ENCODE peak calls at places on chromosomes 5 and 9, in ten cellular contexts. One of them, this sample, is unnamed. For H3K9me3, the result is how much of the 10 kb centered on the place peaks cover.

GRCh38 chr5:10856646-10857332 is 95.8 kb upstream of the DAP start:
- DNase-seq in lower lobe of right lung: no peak
- DNase-seq in testis: peak
- DNase-seq in ovary: peak
- DNase-seq in cardiac muscle cell: peak
- DNase-seq in aorta: no peak
- DNase-seq in suprapubic skin: no peak
- DNase-seq in heart right ventricle: peak
- DNase-seq in keratinocyte: no peak
- DNase-seq in A549: peak
- DNase-seq in this sample: peak

GRCh38 chr9:81729141-81729540 is 39.8 kb upstream of the TLE1 start:
- DNase-seq in heart right ventricle: no peak
- DNase-seq in aorta: no peak
- DNase-seq in A549: no peak
- DNase-seq in cardiac muscle cell: peak
- DNase-seq in suprapubic skin: no peak
- DNase-seq in lower lobe of right lung: no peak
- DNase-seq in keratinocyte: no peak
- DNase-seq in ovary: no peak
- DNase-seq in testis: no peak
- DNase-seq in this sample: no peak

GRCh38 chr5:139413963-139414362 is 10.1 kb upstream of the SPATA24 start:
- DNase-seq in A549: no peak
- DNase-seq in aorta: no peak
- DNase-seq in cardiac muscle cell: no peak
- DNase-seq in lower lobe of right lung: no peak
- DNase-seq in keratinocyte: no peak
- DNase-seq in testis: no peak
- DNase-seq in suprapubic skin: no peak
- DNase-seq in ovary: no peak
- DNase-seq in heart right ventricle: no peak
- DNase-seq in this sample: no peak

GRCh38 chr5:179280095-179280490 is 65.2 kb downstream of the ADAMTS2 start:
- DNase-seq in suprapubic skin: no peak
- DNase-seq in heart right ventricle: no peak
- DNase-seq in aorta: peak
- DNase-seq in keratinocyte: no peak
- DNase-seq in testis: no peak
- DNase-seq in lower lobe of right lung: peak
- DNase-seq in ovary: no peak
- DNase-seq in cardiac muscle cell: no peak
- DNase-seq in A549: no peak
- DNase-seq in this sample: no peak

GRCh38 chr5:52844885-52845284 is 57.2 kb downstream of the ITGA1 start:
- DNase-seq in A549: no peak
- DNase-seq in heart right ventricle: no peak
- DNase-seq in aorta: no peak
- DNase-seq in cardiac muscle cell: no peak
- DNase-seq in suprapubic skin: no peak
- DNase-seq in ovary: no peak
- DNase-seq in keratinocyte: no peak
- DNase-seq in testis: no peak
- DNase-seq in lower lobe of right lung: no peak
- DNase-seq in this sample: no peak

GRCh38 chr5:168481330-168481788 is 4.9 kb upstream of the RARS1 start:
- DNase-seq in lower lobe of right lung: no peak
- DNase-seq in A549: no peak
- DNase-seq in cardiac muscle cell: peak
- DNase-seq in suprapubic skin: no peak
- DNase-seq in aorta: no peak
- DNase-seq in testis: no peak
- DNase-seq in heart right ventricle: no peak
- DNase-seq in ovary: no peak
- DNase-seq in keratinocyte: no peak
- DNase-seq in this sample: no peak

GRCh38 chr5:86756839-86757238 is 139.1 kb downstream of the COX7C start:
- DNase-seq in keratinocyte: no peak
- DNase-seq in suprapubic skin: no peak
- DNase-seq in ovary: no peak
- DNase-seq in aorta: no peak
- DNase-seq in lower lobe of right lung: no peak
- DNase-seq in cardiac muscle cell: no peak
- DNase-seq in A549: no peak
- DNase-seq in testis: no peak
- DNase-seq in heart right ventricle: no peak
- DNase-seq in this sample: no peak

GRCh38 chr9:133935328-133936040 is 56.6 kb downstream of the VAV2 start:
- DNase-seq in A549: no peak
- DNase-seq in suprapubic skin: no peak
- DNase-seq in lower lobe of right lung: no peak
- DNase-seq in aorta: no peak
- DNase-seq in testis: peak
- DNase-seq in cardiac muscle cell: no peak
- DNase-seq in keratinocyte: no peak
- DNase-seq in ovary: peak
- DNase-seq in heart right ventricle: peak
- DNase-seq in this sample: no peak

GRCh38 chr5:2007906-2008437 is 125.2 kb upstream of the IRX4 start:
- DNase-seq in lower lobe of right lung: no peak
- DNase-seq in cardiac muscle cell: peak
- DNase-seq in ovary: peak
- DNase-seq in heart right ventricle: peak
- DNase-seq in A549: no peak
- DNase-seq in aorta: no peak
- DNase-seq in testis: peak
- DNase-seq in suprapubic skin: peak
- DNase-seq in keratinocyte: no peak
- DNase-seq in this sample: no peak

GRCh38 chr5:173204185-173204979 is 30.6 kb downstream of the NKX2-5 start:
- DNase-seq in A549: no peak
- DNase-seq in aorta: no peak
- DNase-seq in heart right ventricle: no peak
- DNase-seq in cardiac muscle cell: peak
- DNase-seq in testis: peak
- DNase-seq in lower lobe of right lung: no peak
- DNase-seq in suprapubic skin: no peak
- DNase-seq in keratinocyte: no peak
- DNase-seq in ovary: no peak
- DNase-seq in this sample: no peak

GRCh38 chr5:97019435-97020117 is 83.7 kb downstream of the LNPEP start:
- DNase-seq in lower lobe of right lung: no peak
- DNase-seq in ovary: no peak
- DNase-seq in cardiac muscle cell: peak
- DNase-seq in A549: no peak
- DNase-seq in suprapubic skin: no peak
- DNase-seq in aorta: no peak
- DNase-seq in keratinocyte: no peak
- DNase-seq in testis: no peak
- DNase-seq in heart right ventricle: no peak
- DNase-seq in this sample: no peak

GRCh38 chr9:79312686-79313421 is 258.9 kb upstream of the TLE4 start:
- DNase-seq in cardiac muscle cell: no peak
- DNase-seq in keratinocyte: no peak
- DNase-seq in aorta: no peak
- DNase-seq in ovary: no peak
- DNase-seq in A549: no peak
- DNase-seq in suprapubic skin: no peak
- DNase-seq in lower lobe of right lung: no peak
- DNase-seq in testis: no peak
- DNase-seq in heart right ventricle: no peak
- DNase-seq in this sample: no peak

GRCh38 chr5:90022002-90022710 is 387.4 kb downstream of the CETN3 start:
- DNase-seq in A549: no peak
- DNase-seq in lower lobe of right lung: no peak
- DNase-seq in heart right ventricle: no peak
- DNase-seq in ovary: no peak
- DNase-seq in aorta: no peak
- DNase-seq in testis: no peak
- DNase-seq in cardiac muscle cell: no peak
- DNase-seq in suprapubic skin: no peak
- DNase-seq in keratinocyte: no peak
- DNase-seq in this sample: no peak

DNA sequence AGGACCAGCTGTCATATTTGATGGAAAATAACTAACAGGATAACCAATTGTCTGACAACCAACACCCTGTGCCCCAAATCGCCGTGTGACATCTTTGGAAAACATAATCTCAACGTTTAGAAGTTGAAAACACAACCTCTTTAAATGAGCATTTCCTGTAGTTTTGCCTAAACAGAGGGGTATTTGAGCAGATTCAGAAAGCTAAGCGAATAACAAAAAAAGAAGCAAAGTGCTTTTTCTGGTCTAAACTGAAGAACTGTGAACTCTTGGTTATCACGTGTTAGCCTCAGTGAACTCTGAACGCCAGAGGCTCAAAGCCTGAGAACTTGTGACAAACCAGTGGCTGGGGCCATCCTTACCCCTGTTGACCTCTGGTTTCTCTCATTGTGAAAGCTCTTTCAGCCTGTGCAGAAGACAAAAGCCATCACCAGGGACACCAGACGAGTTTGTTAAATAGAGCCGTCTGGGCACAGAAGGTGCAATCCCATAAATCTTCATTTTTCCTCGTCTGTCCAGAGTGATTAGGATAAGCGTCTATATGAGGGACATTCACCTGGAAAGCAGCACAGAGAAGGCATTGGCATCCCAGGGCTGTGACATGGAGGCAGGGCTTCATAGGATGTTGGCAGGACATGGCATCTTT is 61.5 kb upstream of the ICE1 start:
- DNase-seq in ovary: no peak
- DNase-seq in testis: no peak
- DNase-seq in cardiac muscle cell: no peak
- DNase-seq in lower lobe of right lung: no peak
- DNase-seq in aorta: no peak
- DNase-seq in keratinocyte: no peak
- DNase-seq in A549: no peak
- DNase-seq in suprapubic skin: no peak
- DNase-seq in heart right ventricle: no peak
- DNase-seq in this sample: no peak
- H3K9me3 ChIP-seq in ovary: under half
- H3K9me3 ChIP-seq in testis: under half
- H3K9me3 ChIP-seq in cardiac muscle cell: under half
- H3K9me3 ChIP-seq in lower lobe of right lung: under half
- H3K9me3 ChIP-seq in aorta: under half
- H3K9me3 ChIP-seq in keratinocyte: under half
- H3K9me3 ChIP-seq in A549: under half
- H3K9me3 ChIP-seq in suprapubic skin: under half
- H3K9me3 ChIP-seq in heart right ventricle: under half
- H3K9me3 ChIP-seq in this sample: under half

GRCh38 chr5:123708074-123708806 is 196.3 kb downstream of the CSNK1G3 start:
- DNase-seq in suprapubic skin: no peak
- DNase-seq in cardiac muscle cell: no peak
- DNase-seq in lower lobe of right lung: no peak
- DNase-seq in testis: no peak
- DNase-seq in heart right ventricle: no peak
- DNase-seq in ovary: no peak
- DNase-seq in A549: no peak
- DNase-seq in aorta: no peak
- DNase-seq in keratinocyte: no peak
- DNase-seq in this sample: no peak

GRCh38 chr5:123705741-123706140 is 193.8 kb downstream of the CSNK1G3 start:
- DNase-seq in lower lobe of right lung: no peak
- DNase-seq in heart right ventricle: no peak
- DNase-seq in cardiac muscle cell: no peak
- DNase-seq in keratinocyte: no peak
- DNase-seq in aorta: no peak
- DNase-seq in testis: no peak
- DNase-seq in A549: no peak
- DNase-seq in suprapubic skin: no peak
- DNase-seq in ovary: no peak
- DNase-seq in this sample: no peak

GRCh38 chr5:123709422-123709821 is 197.4 kb downstream of the CSNK1G3 start:
- DNase-seq in lower lobe of right lung: no peak
- DNase-seq in suprapubic skin: no peak
- DNase-seq in cardiac muscle cell: no peak
- DNase-seq in keratinocyte: no peak
- DNase-seq in testis: no peak
- DNase-seq in heart right ventricle: no peak
- DNase-seq in aorta: no peak
- DNase-seq in ovary: no peak
- DNase-seq in A549: no peak
- DNase-seq in this sample: no peak
- H3K27ac ChIP-seq in lower lobe of right lung: peak
- H3K27ac ChIP-seq in suprapubic skin: no peak
- H3K27ac ChIP-seq in cardiac muscle cell: no peak
- H3K27ac ChIP-seq in keratinocyte: no peak
- H3K27ac ChIP-seq in testis: no peak
- H3K27ac ChIP-seq in heart right ventricle: no peak
- H3K27ac ChIP-seq in aorta: no peak
- H3K27ac ChIP-seq in ovary: no peak
- H3K27ac ChIP-seq in A549: no peak
- H3K27ac ChIP-seq in this sample: no peak

DNA sequence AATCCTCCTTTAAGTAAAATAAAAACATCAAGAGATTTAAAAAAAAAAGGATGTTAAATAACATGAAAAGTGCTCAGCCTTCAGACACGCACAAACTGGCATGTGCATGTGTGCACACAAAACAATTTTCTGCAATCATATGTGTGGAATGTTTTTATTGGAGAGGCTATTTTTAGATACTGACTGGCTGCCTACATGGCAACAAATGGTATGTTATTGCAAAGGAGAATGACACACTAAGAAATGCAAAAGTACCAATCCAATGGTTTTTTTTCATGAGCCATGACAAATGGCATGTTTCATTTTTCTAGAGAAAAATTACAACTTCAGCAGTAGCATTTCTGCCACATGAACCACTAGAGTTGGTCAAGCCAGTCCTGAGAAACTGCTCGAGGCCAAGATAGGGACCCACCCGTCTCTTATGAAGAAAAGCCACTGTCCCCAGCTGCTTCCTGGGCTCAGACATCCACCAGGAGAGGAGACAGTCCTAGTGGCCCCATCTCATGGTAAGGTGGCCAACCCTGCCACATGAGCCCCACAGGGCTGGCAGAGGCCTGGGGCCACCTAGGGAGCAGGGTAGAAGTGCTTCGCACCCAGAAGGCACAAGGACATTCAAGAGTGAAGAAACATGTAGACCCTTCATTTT is 116.4 kb downstream of the MYO10 start:
- DNase-seq in testis: no peak
- DNase-seq in lower lobe of right lung: no peak
- DNase-seq in heart right ventricle: no peak
- DNase-seq in A549: no peak
- DNase-seq in ovary: no peak
- DNase-seq in suprapubic skin: no peak
- DNase-seq in keratinocyte: no peak
- DNase-seq in cardiac muscle cell: no peak
- DNase-seq in aorta: no peak
- DNase-seq in this sample: no peak
- H3K9me3 ChIP-seq in testis: under half
- H3K9me3 ChIP-seq in lower lobe of right lung: under half
- H3K9me3 ChIP-seq in heart right ventricle: under half
- H3K9me3 ChIP-seq in A549: under half
- H3K9me3 ChIP-seq in ovary: under half
- H3K9me3 ChIP-seq in suprapubic skin: under half
- H3K9me3 ChIP-seq in keratinocyte: under half
- H3K9me3 ChIP-seq in cardiac muscle cell: under half
- H3K9me3 ChIP-seq in aorta: under half
- H3K9me3 ChIP-seq in this sample: under half

DNA sequence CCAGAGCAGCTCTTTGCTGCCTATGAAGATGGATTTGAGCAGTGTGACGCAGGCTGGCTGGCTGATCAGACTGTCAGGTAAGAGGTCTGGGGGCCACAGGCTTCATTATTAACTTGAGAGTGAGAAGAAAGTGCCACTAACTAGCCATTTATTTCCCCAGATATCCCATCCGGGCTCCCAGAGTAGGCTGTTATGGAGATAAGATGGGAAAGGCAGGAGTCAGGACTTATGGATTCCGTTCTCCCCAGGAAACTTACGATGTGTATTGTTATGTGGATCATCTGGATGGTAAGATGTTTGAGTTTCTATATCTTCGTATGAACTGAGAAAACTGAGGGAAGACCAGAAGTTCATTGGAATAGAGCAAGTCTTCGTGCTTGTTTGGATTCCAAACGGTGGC is 22.1 kb downstream of the VCAN start:
- DNase-seq in aorta: no peak
- DNase-seq in keratinocyte: no peak
- DNase-seq in lower lobe of right lung: no peak
- DNase-seq in A549: no peak
- DNase-seq in heart right ventricle: no peak
- DNase-seq in testis: no peak
- DNase-seq in cardiac muscle cell: no peak
- DNase-seq in ovary: no peak
- DNase-seq in suprapubic skin: no peak
- DNase-seq in this sample: no peak
- H3K27ac ChIP-seq in aorta: no peak
- H3K27ac ChIP-seq in keratinocyte: no peak
- H3K27ac ChIP-seq in lower lobe of right lung: no peak
- H3K27ac ChIP-seq in A549: no peak
- H3K27ac ChIP-seq in heart right ventricle: no peak
- H3K27ac ChIP-seq in testis: no peak
- H3K27ac ChIP-seq in cardiac muscle cell: peak
- H3K27ac ChIP-seq in ovary: no peak
- H3K27ac ChIP-seq in suprapubic skin: no peak
- H3K27ac ChIP-seq in this sample: no peak

This sample was measured in upper lobe of right lung.